ENCODE peak calls at places on chromosomes 6 and 20, in nine cellular contexts. One of them, this sample, is unnamed.

GRCh38 chr20:50526403-50526989 is 16.3 kb downstream of the PTPN1 start:
- DNase-seq in tibial artery: no peak
- DNase-seq in HCT116: no peak
- DNase-seq in SK-N-SH: no peak
- DNase-seq in neural progenitor cell: no peak
- DNase-seq in right cardiac atrium: no peak
- DNase-seq in SJSA1: no peak
- DNase-seq in CD4-positive, alpha-beta memory T cell: no peak
- DNase-seq in ascending aorta: no peak
- DNase-seq in this sample: no peak

GRCh38 chr6:166499350-166500163 is 86.9 kb downstream of the RAMACL start:
- DNase-seq in tibial artery: no peak
- DNase-seq in SJSA1: no peak
- DNase-seq in ascending aorta: no peak
- DNase-seq in right cardiac atrium: no peak
- DNase-seq in neural progenitor cell: no peak
- DNase-seq in HCT116: no peak
- DNase-seq in CD4-positive, alpha-beta memory T cell: no peak
- DNase-seq in SK-N-SH: no peak
- DNase-seq in this sample: no peak

GRCh38 chr6:142746524-142746923 is 198.5 kb downstream of the HIVEP2 start:
- DNase-seq in SK-N-SH: peak; percentile 24
- DNase-seq in tibial artery: no peak
- DNase-seq in SJSA1: peak; percentile 38
- DNase-seq in ascending aorta: no peak
- DNase-seq in HCT116: no peak
- DNase-seq in CD4-positive, alpha-beta memory T cell: peak; percentile 42
- DNase-seq in right cardiac atrium: peak; percentile 20
- DNase-seq in neural progenitor cell: peak; percentile 71
- DNase-seq in this sample: peak; percentile 27

GRCh38 chr6:36126553-36127458 is 3.5 kb upstream of the MAPK13 start:
- DNase-seq in CD4-positive, alpha-beta memory T cell: no peak
- DNase-seq in tibial artery: no peak
- DNase-seq in ascending aorta: no peak
- DNase-seq in neural progenitor cell: no peak
- DNase-seq in right cardiac atrium: no peak
- DNase-seq in SK-N-SH: no peak
- DNase-seq in SJSA1: no peak
- DNase-seq in HCT116: no peak
- DNase-seq in this sample: no peak

GRCh38 chr6:56804996-56805395 is 149.9 kb upstream of the BEND6 start:
- DNase-seq in right cardiac atrium: no peak
- DNase-seq in ascending aorta: no peak
- DNase-seq in SJSA1: no peak
- DNase-seq in tibial artery: no peak
- DNase-seq in HCT116: no peak
- DNase-seq in SK-N-SH: no peak
- DNase-seq in CD4-positive, alpha-beta memory T cell: no peak
- DNase-seq in neural progenitor cell: no peak
- DNase-seq in this sample: no peak

GRCh38 chr20:15395457-15395856 is 1058.0 kb upstream of the FLRT3 start:
- DNase-seq in SK-N-SH: no peak
- DNase-seq in SJSA1: no peak
- DNase-seq in neural progenitor cell: no peak
- DNase-seq in tibial artery: no peak
- DNase-seq in ascending aorta: no peak
- DNase-seq in CD4-positive, alpha-beta memory T cell: no peak
- DNase-seq in right cardiac atrium: no peak
- DNase-seq in HCT116: no peak
- DNase-seq in this sample: no peak

GRCh38 chr6:41277644-41278043 is 8.8 kb downstream of the TREM1 start:
- DNase-seq in CD4-positive, alpha-beta memory T cell: no peak
- DNase-seq in tibial artery: no peak
- DNase-seq in ascending aorta: no peak
- DNase-seq in SJSA1: no peak
- DNase-seq in right cardiac atrium: no peak
- DNase-seq in HCT116: no peak
- DNase-seq in SK-N-SH: no peak
- DNase-seq in neural progenitor cell: no peak
- DNase-seq in this sample: no peak

GRCh38 chr6:27280064-27280539 is 32.0 kb downstream of the POM121L2 start:
- DNase-seq in SK-N-SH: peak; percentile 31
- DNase-seq in ascending aorta: no peak
- DNase-seq in neural progenitor cell: peak; percentile 63
- DNase-seq in right cardiac atrium: no peak
- DNase-seq in HCT116: peak; percentile 45
- DNase-seq in tibial artery: no peak
- DNase-seq in CD4-positive, alpha-beta memory T cell: no peak
- DNase-seq in SJSA1: peak; percentile 25
- DNase-seq in this sample: no peak

GRCh38 chr6:138572200-138572875 is 73.0 kb upstream of the NHSL1 start:
- DNase-seq in tibial artery: peak; percentile 71
- DNase-seq in HCT116: no peak
- DNase-seq in SK-N-SH: no peak
- DNase-seq in SJSA1: peak; percentile 49
- DNase-seq in CD4-positive, alpha-beta memory T cell: no peak
- DNase-seq in neural progenitor cell: peak; percentile 91
- DNase-seq in ascending aorta: peak; percentile 78
- DNase-seq in right cardiac atrium: peak; percentile 71
- DNase-seq in this sample: peak; percentile 52

GRCh38 chr20:38663660-38664059 is 60.6 kb upstream of the SLC32A1 start:
- DNase-seq in right cardiac atrium: no peak
- DNase-seq in HCT116: no peak
- DNase-seq in neural progenitor cell: no peak
- DNase-seq in SJSA1: no peak
- DNase-seq in ascending aorta: no peak
- DNase-seq in tibial artery: no peak
- DNase-seq in CD4-positive, alpha-beta memory T cell: no peak
- DNase-seq in SK-N-SH: no peak
- DNase-seq in this sample: no peak

GRCh38 chr20:62603021-62603906 is 39.0 kb upstream of the SLCO4A1 start:
- DNase-seq in SJSA1: peak; percentile 41
- DNase-seq in right cardiac atrium: peak; percentile 67
- DNase-seq in CD4-positive, alpha-beta memory T cell: peak; percentile 26
- DNase-seq in SK-N-SH: no peak
- DNase-seq in tibial artery: peak; percentile 84
- DNase-seq in neural progenitor cell: no peak
- DNase-seq in ascending aorta: peak; percentile 79
- DNase-seq in HCT116: no peak
- DNase-seq in this sample: peak; percentile 55

GRCh38 chr6:30013296-30013922 is 47.7 kb upstream of the POLR1H start:
- DNase-seq in SK-N-SH: peak; percentile 64
- DNase-seq in ascending aorta: no peak
- DNase-seq in neural progenitor cell: peak; percentile 71
- DNase-seq in HCT116: no peak
- DNase-seq in SJSA1: peak; percentile 48
- DNase-seq in tibial artery: no peak
- DNase-seq in right cardiac atrium: peak; percentile 27
- DNase-seq in CD4-positive, alpha-beta memory T cell: peak; percentile 32
- DNase-seq in this sample: no peak

GRCh38 chr6:143192766-143193165 is 132.1 kb downstream of the AIG1 start:
- DNase-seq in SJSA1: no peak
- DNase-seq in CD4-positive, alpha-beta memory T cell: no peak
- DNase-seq in right cardiac atrium: no peak
- DNase-seq in HCT116: no peak
- DNase-seq in ascending aorta: no peak
- DNase-seq in neural progenitor cell: no peak
- DNase-seq in SK-N-SH: no peak
- DNase-seq in tibial artery: no peak
- DNase-seq in this sample: no peak

GRCh38 chr6:118659513-118660217 is 8.3 kb upstream of the CEP85L start:
- DNase-seq in SJSA1: no peak
- DNase-seq in SK-N-SH: no peak
- DNase-seq in HCT116: no peak
- DNase-seq in ascending aorta: no peak
- DNase-seq in right cardiac atrium: no peak
- DNase-seq in neural progenitor cell: no peak
- DNase-seq in tibial artery: no peak
- DNase-seq in CD4-positive, alpha-beta memory T cell: no peak
- DNase-seq in this sample: no peak

GRCh38 chr6:113879186-113880096 is 22.3 kb downstream of the MARCKS start:
- DNase-seq in tibial artery: no peak
- DNase-seq in CD4-positive, alpha-beta memory T cell: peak; percentile 4
- DNase-seq in HCT116: peak; percentile 68
- DNase-seq in SK-N-SH: peak; percentile 56
- DNase-seq in ascending aorta: peak; percentile 66
- DNase-seq in neural progenitor cell: peak; percentile 68
- DNase-seq in right cardiac atrium: peak; percentile 28
- DNase-seq in SJSA1: peak; percentile 62
- DNase-seq in this sample: peak; percentile 65

GRCh38 chr6:150981669-150982068 is 116.2 kb downstream of the MTHFD1L start:
- DNase-seq in ascending aorta: no peak
- DNase-seq in HCT116: no peak
- DNase-seq in SK-N-SH: no peak
- DNase-seq in tibial artery: no peak
- DNase-seq in neural progenitor cell: no peak
- DNase-seq in SJSA1: no peak
- DNase-seq in right cardiac atrium: no peak
- DNase-seq in CD4-positive, alpha-beta memory T cell: no peak
- DNase-seq in this sample: no peak

GRCh38 chr20:56247954-56248782 is at the start of gene MC3R:
- DNase-seq in CD4-positive, alpha-beta memory T cell: peak; percentile 12
- DNase-seq in HCT116: peak; percentile 35
- DNase-seq in right cardiac atrium: peak; percentile 18
- DNase-seq in ascending aorta: no peak
- DNase-seq in neural progenitor cell: peak; percentile 75
- DNase-seq in tibial artery: no peak
- DNase-seq in SJSA1: peak; percentile 7
- DNase-seq in SK-N-SH: peak; percentile 52
- DNase-seq in this sample: peak; percentile 76

GRCh38 chr6:112296122-112296521 is 41.8 kb upstream of the LAMA4 start:
- DNase-seq in right cardiac atrium: no peak
- DNase-seq in tibial artery: no peak
- DNase-seq in neural progenitor cell: peak; percentile 57
- DNase-seq in HCT116: peak; percentile 27
- DNase-seq in SJSA1: peak; percentile 34
- DNase-seq in SK-N-SH: no peak
- DNase-seq in ascending aorta: no peak
- DNase-seq in CD4-positive, alpha-beta memory T cell: no peak
- DNase-seq in this sample: peak; percentile 41
- H3K4me1 ChIP-seq in right cardiac atrium: peaks cover 5% of the 10 kb centered on the region
- H3K4me1 ChIP-seq in tibial artery: peaks cover 6% of the 10 kb centered on the region
- H3K4me1 ChIP-seq in neural progenitor cell: no peaks in the 10 kb centered on the region
- H3K4me1 ChIP-seq in HCT116: no peaks in the 10 kb centered on the region
- H3K4me1 ChIP-seq in SJSA1: peaks cover 15% of the 10 kb centered on the region
- H3K4me1 ChIP-seq in SK-N-SH: no peaks in the 10 kb centered on the region
- H3K4me1 ChIP-seq in ascending aorta: peaks cover 9% of the 10 kb centered on the region
- H3K4me1 ChIP-seq in CD4-positive, alpha-beta memory T cell: no peaks in the 10 kb centered on the region
- H3K4me1 ChIP-seq in this sample: no peaks in the 10 kb centered on the region

DNA sequence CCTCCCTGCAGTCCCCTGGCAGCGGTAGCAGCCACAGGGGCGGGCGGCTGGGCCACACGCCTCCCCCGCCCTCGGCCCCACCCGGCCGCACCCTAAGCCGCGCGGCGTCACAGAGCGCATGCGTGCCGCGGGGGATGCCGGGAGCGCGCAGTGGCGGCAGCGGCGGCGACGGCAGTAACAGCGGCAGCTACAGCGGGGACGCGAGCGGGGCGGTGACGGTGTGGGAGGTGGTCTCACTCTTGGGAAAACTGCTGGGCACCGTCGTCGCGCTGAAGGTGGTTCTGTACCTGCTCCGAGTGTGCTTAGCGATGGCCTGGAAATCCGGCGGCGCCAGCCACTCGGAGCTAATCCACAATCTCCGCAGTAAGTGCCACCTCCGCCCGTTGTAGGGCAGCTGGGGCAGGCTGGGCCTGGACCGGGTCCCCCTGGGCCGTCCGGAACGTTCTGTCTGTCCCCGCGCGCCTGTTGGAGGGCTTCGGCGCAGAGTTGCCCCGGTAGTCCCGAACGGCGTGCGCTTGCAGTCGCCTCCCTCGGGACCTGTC is at the start of gene PCMT1:
- DNase-seq in tibial artery: peak; percentile 96
- DNase-seq in right cardiac atrium: peak; percentile 94
- DNase-seq in neural progenitor cell: peak; percentile 97
- DNase-seq in CD4-positive, alpha-beta memory T cell: peak; percentile 93
- DNase-seq in ascending aorta: peak; percentile 94
- DNase-seq in HCT116: peak; percentile 72
- DNase-seq in SK-N-SH: peak; percentile 97
- DNase-seq in SJSA1: peak; percentile 79
- DNase-seq in this sample: peak; percentile 89
- H3K4me1 ChIP-seq in tibial artery: peaks cover 25% of the 10 kb centered on the region
- H3K4me1 ChIP-seq in right cardiac atrium: no peaks in the 10 kb centered on the region
- H3K4me1 ChIP-seq in neural progenitor cell: peaks cover 14% of the 10 kb centered on the region
- H3K4me1 ChIP-seq in CD4-positive, alpha-beta memory T cell: peaks cover 63% of the 10 kb centered on the region
- H3K4me1 ChIP-seq in ascending aorta: peaks cover 18% of the 10 kb centered on the region
- H3K4me1 ChIP-seq in HCT116: peaks cover 17% of the 10 kb centered on the region
- H3K4me1 ChIP-seq in SK-N-SH: peaks cover 5% of the 10 kb centered on the region
- H3K4me1 ChIP-seq in SJSA1: peaks cover 27% of the 10 kb centered on the region
- H3K4me1 ChIP-seq in this sample: peaks cover 19% of the 10 kb centered on the region

DNA sequence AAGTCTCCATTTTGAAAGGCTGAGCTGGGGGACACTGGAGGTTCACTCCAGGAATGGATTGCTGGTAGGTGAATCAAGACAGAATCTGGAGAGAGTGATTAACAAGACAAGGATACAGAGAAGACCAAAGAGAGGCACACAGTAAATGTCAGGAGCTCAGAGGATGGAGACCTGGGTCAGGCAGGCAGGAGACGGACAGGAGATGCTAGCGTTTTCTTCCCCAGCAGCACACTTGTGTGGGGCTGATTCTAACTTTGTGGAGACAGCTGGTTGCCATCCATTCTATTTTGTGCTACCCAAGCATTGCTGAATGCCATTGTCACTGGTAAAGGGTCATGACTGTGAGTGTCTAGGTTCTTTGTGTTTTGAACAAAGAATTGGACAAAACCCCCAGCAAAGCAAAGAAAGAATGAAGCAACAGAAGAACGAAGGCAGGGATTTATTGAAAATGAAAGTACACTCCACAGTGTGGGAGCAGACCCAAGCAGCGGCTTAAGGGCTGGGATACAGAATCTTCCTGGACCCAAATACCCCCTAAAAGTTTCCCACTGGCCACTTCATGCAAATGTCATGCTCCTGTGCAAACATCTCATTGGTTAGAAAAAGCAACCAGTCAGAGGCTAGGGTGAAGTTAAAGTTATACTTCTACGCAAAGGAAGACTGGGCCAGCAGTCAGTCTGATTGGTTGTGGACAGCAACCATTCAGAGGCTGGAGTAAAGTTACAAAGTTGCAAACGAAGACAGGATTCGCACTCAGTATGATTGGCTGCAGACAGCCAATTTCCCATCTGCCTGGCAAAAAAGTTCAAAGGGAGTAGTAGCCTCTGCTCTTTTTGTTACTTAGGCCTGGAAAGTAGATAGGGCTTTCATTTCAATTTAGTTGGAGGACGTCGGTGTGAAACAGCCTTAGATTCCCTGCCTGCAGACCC is 17.5 kb downstream of the PTK7 start:
- DNase-seq in SJSA1: peak; percentile 67
- DNase-seq in tibial artery: no peak
- DNase-seq in right cardiac atrium: peak; percentile 35
- DNase-seq in ascending aorta: no peak
- DNase-seq in HCT116: no peak
- DNase-seq in neural progenitor cell: no peak
- DNase-seq in SK-N-SH: no peak
- DNase-seq in CD4-positive, alpha-beta memory T cell: no peak
- DNase-seq in this sample: peak; percentile 91
- H3K4me1 ChIP-seq in SJSA1: peaks cover 45% of the 10 kb centered on the region
- H3K4me1 ChIP-seq in tibial artery: peaks cover 16% of the 10 kb centered on the region
- H3K4me1 ChIP-seq in right cardiac atrium: peaks cover 3% of the 10 kb centered on the region
- H3K4me1 ChIP-seq in ascending aorta: peaks cover 12% of the 10 kb centered on the region
- H3K4me1 ChIP-seq in HCT116: peaks cover 83% of the 10 kb centered on the region
- H3K4me1 ChIP-seq in neural progenitor cell: peaks cover 63% of the 10 kb centered on the region
- H3K4me1 ChIP-seq in SK-N-SH: peaks cover 41% of the 10 kb centered on the region
- H3K4me1 ChIP-seq in CD4-positive, alpha-beta memory T cell: peaks cover 15% of the 10 kb centered on the region
- H3K4me1 ChIP-seq in this sample: peaks cover 32% of the 10 kb centered on the region

GRCh38 chr6:105485456-105485855 is 82.6 kb upstream of the PREP start:
- DNase-seq in SJSA1: peak; percentile 23
- DNase-seq in CD4-positive, alpha-beta memory T cell: no peak
- DNase-seq in tibial artery: no peak
- DNase-seq in ascending aorta: no peak
- DNase-seq in right cardiac atrium: no peak
- DNase-seq in SK-N-SH: no peak
- DNase-seq in neural progenitor cell: peak; percentile 29
- DNase-seq in HCT116: no peak
- DNase-seq in this sample: no peak
- H3K4me1 ChIP-seq in SJSA1: peaks cover 52% of the 10 kb centered on the region
- H3K4me1 ChIP-seq in CD4-positive, alpha-beta memory T cell: peaks cover 32% of the 10 kb centered on the region
- H3K4me1 ChIP-seq in tibial artery: no peaks in the 10 kb centered on the region
- H3K4me1 ChIP-seq in ascending aorta: no peaks in the 10 kb centered on the region
- H3K4me1 ChIP-seq in right cardiac atrium: peaks cover 3% of the 10 kb centered on the region
- H3K4me1 ChIP-seq in SK-N-SH: peaks cover 2% of the 10 kb centered on the region
- H3K4me1 ChIP-seq in neural progenitor cell: peaks cover 24% of the 10 kb centered on the region
- H3K4me1 ChIP-seq in HCT116: no peaks in the 10 kb centered on the region
- H3K4me1 ChIP-seq in this sample: peaks cover 13% of the 10 kb centered on the region